ENCODE peak calls at places on chromosomes 6 and 20, in six cellular contexts. I is testis; M is CD8-positive, alpha-beta T cell; A is astrocyte; C is GM10248; Y is heart right ventricle. P is an unnamed sample.

GRCh38 chr6:3825851-3826581 is 23.2 kb upstream of the FAM50B start:
- DNase-seq in I (peak), M (no peak), A (peak), C (no peak), Y (peak), P (peak)

GRCh38 chr20:59817846-59818245 is 115.6 kb downstream of the SYCP2 start:
- DNase-seq in I (no peak), M (no peak), A (no peak), C (no peak), Y (no peak), P (no peak)

GRCh38 chr6:166544294-166544605 is 42.2 kb downstream of the RAMACL start:
- DNase-seq in I (no peak), M (no peak), A (no peak), C (no peak), Y (no peak), P (no peak)

GRCh38 chr6:19731286-19731685 is 105.9 kb upstream of the ID4 start:
- DNase-seq in I (no peak), M (no peak), A (peak), C (no peak), Y (no peak), P (no peak)

GRCh38 chr6:76435174-76435573 is 362.7 kb upstream of the IMPG1 start:
- DNase-seq in I (no peak), M (no peak), A (no peak), C (no peak), Y (no peak), P (no peak)

GRCh38 chr20:56933331-56933698 is 304.2 kb downstream of the TFAP2C start:
- DNase-seq in I (no peak), M (no peak), A (no peak), C (no peak), Y (no peak), P (no peak)

GRCh38 chr6:41289815-41290214 is 3.3 kb upstream of the TREM1 start:
- DNase-seq in I (no peak), M (no peak), A (no peak), C (no peak), Y (no peak), P (no peak)

GRCh38 chr6:160000280-160000704 is 31.4 kb downstream of the IGF2R start:
- DNase-seq in I (no peak), M (no peak), A (peak), C (no peak), Y (no peak), P (no peak)

GRCh38 chr6:134882426-134883038 is 67.4 kb downstream of the ALDH8A1 start:
- DNase-seq in I (peak), M (peak), A (peak), C (peak), Y (peak), P (peak)

GRCh38 chr6:113187671-113188070 is 669.5 kb upstream of the MARCKS start:
- DNase-seq in I (no peak), M (no peak), A (no peak), C (no peak), Y (no peak), P (no peak)

GRCh38 chr20:4725263-4725550 is 3.5 kb downstream of the PRND start:
- DNase-seq in I (no peak), M (no peak), A (no peak), C (no peak), Y (no peak), P (no peak)

GRCh38 chr6:167493961-167494697 is 169.2 kb downstream of the TTLL2 start:
- DNase-seq in I (peak), M (no peak), A (no peak), C (no peak), Y (peak), P (no peak)

GRCh38 chr6:77561768-77562314 is 91.0 kb upstream of the MEI4 start:
- DNase-seq in I (no peak), M (no peak), A (no peak), C (no peak), Y (no peak), P (no peak)

GRCh38 chr20:38290829-38291581 is 13.0 kb upstream of the BPI start:
- DNase-seq in I (no peak), M (no peak), A (peak), C (no peak), Y (peak), P (no peak)

GRCh38 chr6:147759088-147759487 is 250.6 kb downstream of the SAMD5 start:
- DNase-seq in I (no peak), M (no peak), A (no peak), C (no peak), Y (no peak), P (no peak)

GRCh38 chr6:106098383-106099234 is 12.5 kb downstream of the PRDM1 start:
- DNase-seq in I (peak), M (peak), A (peak), C (no peak), Y (peak), P (peak)

GRCh38 chr20:34396408-34396807 is 33.3 kb downstream of the ITCH start:
- DNase-seq in I (no peak), M (no peak), A (no peak), C (no peak), Y (no peak), P (no peak)

GRCh38 chr6:44926556-44926955 is 401.6 kb upstream of the RUNX2 start:
- DNase-seq in I (no peak), M (no peak), A (peak), C (no peak), Y (no peak), P (no peak)
- TF ChIP-seq CTCF in I (no peak), M (no peak), A (no peak), C (no peak), Y (no peak), P (no peak)

GRCh38 chr6:101114703-101115102 is 233.6 kb upstream of the ASCC3 start:
- DNase-seq in I (peak), M (no peak), A (peak), C (peak), Y (peak), P (no peak)
- TF ChIP-seq CTCF in I (no peak), M (no peak), A (peak), C (peak), Y (peak), P (peak)

GRCh38 chr20:45944965-45945677 is 10.6 kb downstream of the PCIF1 start:
- DNase-seq in I (no peak), M (no peak), A (no peak), C (no peak), Y (no peak), P (no peak)
- TF ChIP-seq CTCF in I (no peak), M (no peak), A (peak), C (no peak), Y (no peak), P (no peak)

GRCh38 chr20:11379257-11380011 is 538.3 kb upstream of the BTBD3 start:
- DNase-seq in I (peak), M (no peak), A (no peak), C (no peak), Y (no peak), P (no peak)
- TF ChIP-seq CTCF in I (no peak), M (no peak), A (no peak), C (no peak), Y (no peak), P (no peak)

GRCh38 chr20:62652894-62653305 is 10.6 kb downstream of the SLCO4A1 start:
- DNase-seq in I (no peak), M (no peak), A (no peak), C (no peak), Y (peak), P (no peak)

GRCh38 chr20:62653373-62653772 is 11.1 kb downstream of the SLCO4A1 start:
- DNase-seq in I (no peak), M (no peak), A (no peak), C (no peak), Y (no peak), P (no peak)

GRCh38 chr20:62650551-62651284 is 8.4 kb downstream of the SLCO4A1 start:
- DNase-seq in I (no peak), M (no peak), A (no peak), C (no peak), Y (no peak), P (no peak)

GRCh38 chr20:62651285-62652021 is 9.2 kb downstream of the SLCO4A1 start:
- DNase-seq in I (peak), M (peak), A (no peak), C (peak), Y (peak), P (peak)

DNA sequence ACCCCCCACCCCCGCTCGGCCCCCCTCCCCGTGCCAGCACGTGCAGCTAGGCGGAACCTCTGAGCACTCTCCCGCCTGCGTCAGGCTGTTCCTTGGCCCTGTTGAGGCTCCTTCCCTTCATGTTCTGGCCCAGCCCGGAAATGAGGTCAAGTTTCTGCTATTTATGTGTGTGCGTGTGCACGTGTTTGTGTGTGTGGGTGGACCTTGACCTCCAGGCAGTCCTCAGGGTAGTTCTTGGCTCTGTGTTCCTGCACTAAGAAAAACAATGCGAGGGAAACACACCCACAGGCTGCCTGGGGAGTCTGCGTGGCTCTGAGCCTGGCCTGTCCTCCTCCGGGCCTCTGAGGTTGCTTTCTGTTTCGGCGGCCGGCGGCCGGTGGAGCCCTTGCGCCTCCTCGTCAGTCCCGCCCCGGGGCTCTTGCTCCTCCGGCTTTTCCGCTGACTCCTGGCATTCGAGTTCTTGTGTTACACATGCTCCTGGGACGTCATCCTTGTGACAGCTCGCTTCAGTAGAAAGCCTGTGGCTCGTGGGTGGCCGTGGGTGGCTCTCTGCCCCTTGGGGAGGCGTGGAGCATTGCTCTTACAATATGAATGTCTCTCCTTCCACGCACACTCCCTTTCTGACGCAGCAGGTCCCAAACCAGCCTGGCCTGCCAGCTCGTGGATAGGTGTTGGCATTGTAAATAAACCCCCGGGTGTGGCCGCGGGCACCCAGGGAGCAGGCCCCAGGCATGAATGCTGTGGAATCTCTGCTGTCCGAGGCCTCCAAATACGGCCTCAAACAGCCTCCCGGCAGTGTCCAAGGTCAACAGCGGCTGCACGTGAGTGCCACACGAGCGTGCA is 10.0 kb downstream of the SLCO4A1 start:
- DNase-seq in I (peak), M (peak), A (peak), C (peak), Y (peak), P (peak)
- TF ChIP-seq CTCF in I (no peak), M (no peak), A (no peak), C (no peak), Y (peak), P (peak)

GRCh38 chr6:48087448-48087847 is 23.5 kb downstream of the PTCHD4 start:
- DNase-seq in I (no peak), M (no peak), A (no peak), C (no peak), Y (no peak), P (no peak)
- TF ChIP-seq CTCF in I (no peak), M (no peak), A (peak), C (peak), Y (peak), P (peak)

DNA sequence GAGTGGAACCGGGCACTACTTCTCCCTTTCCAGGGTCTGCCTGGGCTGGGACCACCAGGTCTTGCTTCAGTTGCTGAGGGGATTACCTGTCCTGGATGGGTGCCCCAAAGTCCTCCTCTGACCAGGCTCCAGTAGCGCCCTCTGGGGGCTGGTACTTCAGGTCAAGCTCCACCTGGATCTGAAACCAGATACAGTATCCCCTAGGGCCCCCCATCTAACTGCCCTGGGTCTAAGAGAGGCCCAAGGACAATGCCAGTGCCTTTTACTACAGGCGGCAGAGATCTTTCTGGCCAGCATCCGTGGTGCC is 11.2 kb upstream of the SPAG4 start:
- DNase-seq in I (no peak), M (peak), A (no peak), C (no peak), Y (no peak), P (no peak)
- TF ChIP-seq CTCF in I (no peak), M (no peak), A (peak), C (peak), Y (peak), P (no peak)

DNA sequence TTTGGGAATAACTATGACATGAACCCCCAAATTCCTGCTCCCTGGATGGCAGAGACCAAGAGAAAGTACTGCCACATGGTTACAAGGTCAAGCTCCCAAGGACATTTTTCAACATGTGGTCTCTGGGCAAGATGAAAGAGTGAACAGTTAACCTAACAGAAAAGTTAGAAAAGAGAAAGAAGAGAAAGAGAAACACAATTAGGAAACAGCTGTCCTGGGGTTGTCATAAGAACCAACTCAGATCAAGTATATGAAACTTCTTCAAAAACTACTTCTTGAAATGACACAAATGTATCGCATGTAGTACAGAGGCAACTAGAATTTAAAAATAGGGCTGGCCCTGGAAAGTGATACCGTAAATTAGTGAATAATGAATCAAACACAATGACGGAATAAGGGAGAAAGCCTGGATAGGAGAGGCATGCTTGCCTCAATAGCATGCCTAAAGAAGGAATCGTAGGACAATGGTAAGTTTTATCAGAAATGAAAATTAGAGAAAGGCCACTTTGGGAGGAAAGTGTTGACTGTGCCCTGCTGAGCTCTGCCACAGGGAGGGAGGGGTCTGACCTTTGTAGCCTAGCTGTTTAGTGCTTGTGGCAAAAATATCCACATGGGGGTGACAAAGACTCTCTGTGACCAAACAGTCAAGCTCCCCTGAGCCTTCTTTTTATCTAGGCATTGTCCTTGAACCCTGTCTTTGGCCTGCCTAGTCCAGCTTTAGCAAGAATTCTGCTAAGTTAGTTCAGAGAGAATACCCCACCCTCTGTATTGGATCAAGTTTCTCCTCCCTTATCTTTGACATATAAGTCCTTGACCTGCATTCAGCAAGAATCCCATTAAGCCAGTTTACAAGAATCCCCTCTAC is 4.3 kb upstream of the DCBLD1 start:
- DNase-seq in I (peak), M (no peak), A (no peak), C (peak), Y (no peak), P (no peak)
- TF ChIP-seq CTCF in I (peak), M (no peak), A (no peak), C (peak), Y (peak), P (peak)

GRCh38 chr6:14283600-14284235 is 166.1 kb downstream of the CD83 start:
- DNase-seq in I (no peak), M (no peak), A (no peak), C (no peak), Y (no peak), P (no peak)
- TF ChIP-seq CTCF in I (no peak), M (no peak), A (no peak), C (no peak), Y (peak), P (no peak)

DNA sequence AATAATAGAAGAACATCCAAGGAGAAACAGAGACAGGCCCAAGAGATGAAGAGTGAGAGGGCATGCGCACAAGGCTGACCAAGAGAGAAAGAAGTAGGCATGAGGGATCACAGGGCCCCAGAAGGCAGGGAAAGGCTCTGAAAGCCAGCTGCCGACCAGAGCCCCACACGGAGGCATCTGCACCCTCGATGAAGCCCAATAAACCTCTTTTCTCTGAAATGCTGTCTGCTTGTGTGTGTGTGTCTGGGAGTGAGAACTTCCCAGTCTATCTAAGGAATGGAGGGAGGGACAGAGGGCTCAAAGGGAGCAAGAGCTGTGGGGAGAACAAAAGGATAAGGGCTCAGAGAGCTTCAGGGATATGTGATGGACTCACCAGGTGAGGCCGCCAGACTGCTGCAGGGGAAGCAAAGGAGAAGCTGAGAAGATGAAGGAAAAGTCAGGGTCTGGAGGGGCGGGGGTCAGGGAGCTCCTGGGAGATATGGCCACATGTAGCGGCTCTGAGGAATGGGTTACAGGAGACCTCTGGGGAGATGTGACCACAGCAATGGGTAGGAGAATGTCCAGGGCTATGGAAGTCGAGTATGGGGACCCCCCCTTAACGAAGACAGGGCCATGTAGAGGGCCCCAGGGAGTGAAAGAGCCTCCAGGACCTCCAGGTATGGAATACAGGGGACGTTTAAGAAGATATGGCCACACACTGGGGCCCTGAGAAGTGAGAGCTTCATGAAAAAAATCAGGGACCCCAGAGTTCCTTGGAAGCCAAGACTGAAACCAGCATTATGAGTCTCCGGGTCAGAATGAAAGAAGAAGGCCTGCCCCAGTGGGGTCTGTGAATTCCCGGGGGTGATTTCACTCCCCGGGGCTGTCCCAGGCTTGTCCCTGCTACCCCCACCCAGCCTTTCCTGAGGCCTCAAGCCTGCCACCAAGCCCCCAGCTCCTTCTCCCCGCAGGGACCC is 981 bp upstream of the TNF start:
- DNase-seq in I (no peak), M (no peak), A (no peak), C (no peak), Y (no peak), P (no peak)
- TF ChIP-seq CTCF in I (no peak), M (no peak), A (no peak), C (peak), Y (no peak), P (no peak)

P was measured in lower lobe of right lung.